ENCODE peak calls at places on chromosomes 6 and 20, in four cellular contexts. P is heart right ventricle, Q is lower leg skin, X is lung. E is an unnamed sample.

GRCh38 chr20:37602634-37603033 is 75.0 kb upstream of the BLCAP start:
- DNase-seq in Q (no peak), P (no peak), X (no peak), E (no peak)

GRCh38 chr6:89689732-89690131 is 51.2 kb upstream of the LYRM2 start:
- DNase-seq in Q (no peak), X (no peak), P (peak), E (no peak)

GRCh38 chr6:1687402-1687801 is 77.7 kb downstream of the FOXC1 start:
- DNase-seq in P (no peak), X (no peak), Q (no peak), E (no peak)

GRCh38 chr6:156713548-156713947 is 63.6 kb upstream of the ARID1B start:
- DNase-seq in P (no peak), X (no peak), Q (no peak), E (no peak)

GRCh38 chr20:4633780-4634179 is 87.9 kb upstream of the PRND start:
- DNase-seq in P (no peak), X (no peak), Q (no peak), E (no peak)

GRCh38 chr6:56595490-56596122 is 47.1 kb downstream of the DST start:
- DNase-seq in Q (no peak), X (no peak), P (peak), E (no peak)

GRCh38 chr6:35599761-35600658 is 87.3 kb upstream of the TULP1 start:
- DNase-seq in Q (no peak), P (no peak), X (no peak), E (peak)

GRCh38 chr6:119612176-119612870 is 262.8 kb upstream of the MAN1A1 start:
- DNase-seq in P (no peak), X (no peak), Q (no peak), E (no peak)

GRCh38 chr20:20373046-20373706 is 5.3 kb downstream of the INSM1 start:
- DNase-seq in Q (peak), X (no peak), P (no peak), E (no peak)

GRCh38 chr6:42777126-42777822 is 4.6 kb upstream of the BICRAL start:
- DNase-seq in P (no peak), X (no peak), Q (no peak), E (no peak)

GRCh38 chr20:4962257-4962855 is 39.0 kb downstream of the SLC23A2 start:
- DNase-seq in P (no peak), Q (no peak), X (no peak), E (no peak)

GRCh38 chr6:136816716-136817115 is 5.7 kb upstream of the PEX7 start:
- DNase-seq in P (no peak), X (no peak), Q (no peak), E (no peak)

GRCh38 chr20:52783769-52784168 is 188.4 kb upstream of the TSHZ2 start:
- DNase-seq in P (no peak), X (no peak), Q (no peak), E (no peak)

GRCh38 chr6:33317418-33317667 is 201 bp downstream of the ZBTB22 start:
- DNase-seq in P (peak), Q (peak), X (no peak), E (peak)

GRCh38 chr6:20211941-20212391 is 303 bp downstream of the MBOAT1 start:
- DNase-seq in X (no peak), Q (no peak), P (no peak), E (no peak)

GRCh38 chr20:22815206-22815551 is 219.9 kb upstream of the SSTR4 start:
- DNase-seq in P (no peak), Q (no peak), X (no peak), E (no peak)

GRCh38 chr6:70164556-70164955 is 138.3 kb downstream of the COL9A1 start:
- DNase-seq in Q (no peak), P (no peak), X (no peak), E (no peak)

GRCh38 chr6:30816791-30817739 is 67.3 kb upstream of the DDR1 start:
- DNase-seq in Q (no peak), P (no peak), X (no peak), E (no peak)

GRCh38 chr20:5073154-5074049 is 46.4 kb downstream of the PCNA start:
- DNase-seq in X (peak), P (peak), Q (peak), E (peak)

GRCh38 chr20:1322511-1323245 is 6.3 kb downstream of the SDCBP2 start:
- DNase-seq in X (no peak), Q (peak), P (peak), E (no peak)

GRCh38 chr6:141307309-141307998 is 825.3 kb upstream of the GJE1 start:
- DNase-seq in P (no peak), Q (no peak), X (no peak), E (no peak)

GRCh38 chr20:38307371-38308046 is 3.6 kb downstream of the BPI start:
- DNase-seq in P (no peak), Q (no peak), X (no peak), E (no peak)

GRCh38 chr20:63205896-63206295 is 10.0 kb downstream of the YTHDF1 start:
- DNase-seq in X (no peak), Q (no peak), P (no peak), E (no peak)

GRCh38 chr6:3593161-3593560 is 136.3 kb upstream of the SLC22A23 start:
- DNase-seq in Q (no peak), X (no peak), P (no peak), E (no peak)

GRCh38 chr6:55528624-55529023 is 50.4 kb downstream of the HMGCLL1 start:
- DNase-seq in P (no peak), X (no peak), Q (no peak), E (no peak)

GRCh38 chr20:25860531-25861150 is 164.0 kb upstream of the ZNF337 start:
- DNase-seq in X (no peak), Q (peak), P (no peak), E (no peak)
- H3K4me3 ChIP-seq in X (no peak), Q (no peak), P (no peak), E (peak)

DNA sequence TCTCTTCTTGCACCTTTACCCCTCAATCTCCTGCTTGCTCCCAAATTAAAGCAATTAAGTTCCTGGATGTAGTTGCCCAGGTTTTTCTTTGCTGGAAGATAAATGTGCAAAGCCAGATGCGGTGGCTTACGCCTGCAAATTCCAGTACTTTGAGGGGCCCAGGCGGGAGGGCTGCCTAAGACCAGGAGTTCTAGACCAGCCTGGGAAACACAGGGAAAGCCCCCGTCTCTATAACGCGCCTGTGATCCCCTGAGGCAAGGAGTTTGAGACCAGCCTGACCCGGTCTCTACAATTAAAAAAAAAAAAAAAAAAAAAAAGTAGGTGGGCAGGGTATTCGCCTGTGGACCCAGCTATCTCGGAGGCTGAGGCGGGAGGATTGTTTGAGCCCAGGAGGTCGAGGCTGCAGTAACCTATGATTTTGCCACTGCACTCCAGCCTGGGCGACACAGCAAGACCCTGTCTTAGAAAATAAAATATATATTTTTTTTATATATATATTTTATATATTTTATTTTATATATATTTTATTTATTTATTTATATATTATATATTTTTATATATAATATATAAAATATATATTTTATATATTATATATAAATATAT is 461 bp upstream of the DCDC2 start:
- DNase-seq in X (no peak), P (no peak), Q (no peak), E (no peak)
- H3K4me3 ChIP-seq in X (no peak), P (peak), Q (no peak), E (peak)

GRCh38 chr6:7658543-7658942 is 67.4 kb upstream of the BMP6 start:
- DNase-seq in Q (no peak), P (no peak), X (no peak), E (no peak)
- H3K4me3 ChIP-seq in Q (no peak), P (no peak), X (no peak), E (no peak)

GRCh38 chr6:32176476-32177181 is 745 bp upstream of the AGPAT1 start:
- DNase-seq in P (no peak), Q (no peak), X (no peak), E (no peak)
- H3K4me3 ChIP-seq in P (peak), Q (no peak), X (no peak), E (peak)

GRCh38 chr6:64680446-64680845 is 1026.6 kb downstream of the EYS start:
- DNase-seq in Q (no peak), X (no peak), P (no peak), E (no peak)

GRCh38 chr6:64681416-64682160 is 1025.4 kb downstream of the EYS start:
- DNase-seq in X (no peak), P (no peak), Q (peak), E (no peak)

GRCh38 chr6:64683682-64684081 is 1023.3 kb downstream of the EYS start:
- DNase-seq in P (peak), X (no peak), Q (no peak), E (no peak)

GRCh38 chr6:64691069-64691468 is 1016.0 kb downstream of the EYS start:
- DNase-seq in X (no peak), Q (no peak), P (no peak), E (no peak)

GRCh38 chr6:64685401-64685800 is 1021.6 kb downstream of the EYS start:
- DNase-seq in P (no peak), Q (no peak), X (no peak), E (no peak)
- H3K4me3 ChIP-seq in P (no peak), Q (no peak), X (no peak), E (no peak)

GRCh38 chr6:167049275-167049674 is 50.1 kb downstream of the CEP43 start:
- DNase-seq in Q (no peak), X (no peak), P (no peak), E (no peak)

GRCh38 chr6:167047554-167047953 is 48.4 kb downstream of the CEP43 start:
- DNase-seq in P (no peak), Q (no peak), X (no peak), E (no peak)

GRCh38 chr6:167045828-167046580 is 46.8 kb downstream of the CEP43 start:
- DNase-seq in X (no peak), Q (no peak), P (no peak), E (no peak)

GRCh38 chr6:167046861-167047495 is 47.8 kb downstream of the CEP43 start:
- DNase-seq in P (no peak), X (no peak), Q (no peak), E (no peak)

GRCh38 chr6:167044696-167045095 is 45.5 kb downstream of the CEP43 start:
- DNase-seq in P (no peak), X (no peak), Q (no peak), E (no peak)
- H3K4me3 ChIP-seq in P (no peak), X (no peak), Q (no peak), E (no peak)